ENCODE peak calls at places on chromosomes 2 and 18, in four cellular contexts. D is GM12878, Y is GM12891, U is K562. A is an unnamed sample.

GRCh38 chr2:63652063-63652985 is 63.6 kb downstream of the MDH1 start:
- DNase-seq in D (no peak), U (no peak), Y (no peak), A (no peak)

GRCh38 chr2:142014536-142014935 is 116.3 kb downstream of the LRP1B start:
- DNase-seq in Y (no peak), D (no peak), U (no peak), A (no peak)

GRCh38 chr2:146576301-146576700 is 1268.5 kb upstream of the ACVR2A start:
- DNase-seq in U (no peak), D (no peak), Y (no peak), A (no peak)

GRCh38 chr2:130252880-130253645 is 54.8 kb upstream of the TUBA3E start:
- DNase-seq in U (no peak), D (no peak), Y (no peak), A (no peak)

GRCh38 chr2:220296174-220296573 is 668.7 kb downstream of the SLC4A3 start:
- DNase-seq in D (no peak), U (no peak), Y (no peak), A (no peak)

GRCh38 chr2:99880148-99880983 is 262.0 kb downstream of the AFF3 start:
- DNase-seq in Y (no peak), U (no peak), D (no peak), A (no peak)

GRCh38 chr2:221897718-221898117 is 325.6 kb upstream of the EPHA4 start:
- DNase-seq in D (no peak), U (no peak), Y (no peak), A (no peak)

GRCh38 chr2:72133721-72134407 is 13.8 kb downstream of the CYP26B1 start:
- DNase-seq in Y (no peak), U (no peak), D (no peak), A (no peak)

GRCh38 chr2:17543848-17544645 is 3.6 kb downstream of the VSNL1 start:
- DNase-seq in D (no peak), Y (no peak), U (no peak), A (no peak)

GRCh38 chr2:98911376-98912154 is 24.5 kb downstream of the CRACDL start:
- DNase-seq in D (no peak), Y (no peak), U (no peak), A (no peak)

GRCh38 chr2:24400207-24400907 is 40.0 kb upstream of the ITSN2 start:
- DNase-seq in Y (no peak), U (no peak), D (no peak), A (no peak)

GRCh38 chr2:61439241-61440002 is 31.5 kb downstream of the USP34 start:
- DNase-seq in Y (no peak), D (no peak), U (no peak), A (no peak)

GRCh38 chr18:28152354-28152753 is 24.6 kb downstream of the CDH2 start:
- DNase-seq in U (no peak), D (no peak), Y (no peak), A (no peak)

GRCh38 chr2:190849774-190850173 is 30.8 kb upstream of the GLS start:
- DNase-seq in U (no peak), D (no peak), Y (no peak), A (no peak)

GRCh38 chr2:99698896-99699295 is 209.1 kb upstream of the REV1 start:
- DNase-seq in Y (no peak), D (no peak), U (no peak), A (no peak)

DNA sequence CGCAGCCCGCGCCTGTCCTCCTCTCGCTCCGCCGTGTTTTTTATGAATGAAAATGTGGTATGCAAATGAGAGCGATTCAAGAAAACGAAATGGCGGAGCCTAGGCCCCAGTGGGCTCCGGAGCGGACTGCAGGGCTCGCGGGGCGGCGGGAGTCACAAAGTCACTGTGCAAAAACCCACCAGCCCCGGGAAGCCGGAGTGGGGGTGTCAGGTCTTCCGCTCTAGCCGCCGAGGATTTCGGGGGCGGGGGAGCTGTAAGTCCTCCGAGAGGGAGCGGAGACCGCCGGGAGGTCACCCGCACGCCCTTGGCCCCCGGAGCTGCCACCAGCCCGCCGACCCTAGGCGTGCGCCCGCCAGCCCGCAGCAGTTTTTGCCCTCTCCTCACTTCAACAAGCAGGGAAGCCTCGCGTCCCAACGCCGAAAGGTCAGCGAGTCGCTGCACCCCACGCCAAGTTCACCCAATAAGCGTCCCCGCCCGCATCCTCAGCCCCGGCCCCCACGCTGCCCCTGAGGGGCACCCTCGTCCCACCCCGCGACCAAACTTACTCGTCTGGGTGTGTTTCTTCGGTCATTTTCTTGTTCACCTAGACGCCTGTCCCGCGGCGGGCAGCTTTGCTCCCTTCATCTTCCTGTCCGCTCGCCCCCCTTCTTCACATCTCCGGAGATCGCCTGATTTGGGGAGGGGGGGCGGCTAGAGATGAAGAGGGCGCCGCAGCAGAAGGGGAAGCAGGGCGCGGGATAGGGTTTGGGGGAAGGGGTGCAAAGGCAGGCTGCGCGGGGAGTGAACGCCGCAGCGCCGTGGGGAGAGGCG is 777 bp downstream of the SPRED2 start:
- DNase-seq in Y (no peak), U (peak), D (no peak), A (no peak)
- TF ChIP-seq TAF1 in Y (peak), U (peak), D (peak), A (no peak)

GRCh38 chr2:113237604-113238003 is 41.1 kb downstream of the PAX8 start:
- DNase-seq in U (no peak), Y (no peak), D (no peak), A (no peak)

GRCh38 chr2:113236367-113237159 is 42.2 kb downstream of the PAX8 start:
- DNase-seq in Y (no peak), D (no peak), U (no peak), A (no peak)

GRCh38 chr2:113242318-113242717 is 36.4 kb downstream of the PAX8 start:
- DNase-seq in U (no peak), Y (no peak), D (no peak), A (no peak)

GRCh38 chr2:113240915-113241911 is 37.5 kb downstream of the PAX8 start:
- DNase-seq in Y (no peak), D (no peak), U (peak), A (no peak)

DNA sequence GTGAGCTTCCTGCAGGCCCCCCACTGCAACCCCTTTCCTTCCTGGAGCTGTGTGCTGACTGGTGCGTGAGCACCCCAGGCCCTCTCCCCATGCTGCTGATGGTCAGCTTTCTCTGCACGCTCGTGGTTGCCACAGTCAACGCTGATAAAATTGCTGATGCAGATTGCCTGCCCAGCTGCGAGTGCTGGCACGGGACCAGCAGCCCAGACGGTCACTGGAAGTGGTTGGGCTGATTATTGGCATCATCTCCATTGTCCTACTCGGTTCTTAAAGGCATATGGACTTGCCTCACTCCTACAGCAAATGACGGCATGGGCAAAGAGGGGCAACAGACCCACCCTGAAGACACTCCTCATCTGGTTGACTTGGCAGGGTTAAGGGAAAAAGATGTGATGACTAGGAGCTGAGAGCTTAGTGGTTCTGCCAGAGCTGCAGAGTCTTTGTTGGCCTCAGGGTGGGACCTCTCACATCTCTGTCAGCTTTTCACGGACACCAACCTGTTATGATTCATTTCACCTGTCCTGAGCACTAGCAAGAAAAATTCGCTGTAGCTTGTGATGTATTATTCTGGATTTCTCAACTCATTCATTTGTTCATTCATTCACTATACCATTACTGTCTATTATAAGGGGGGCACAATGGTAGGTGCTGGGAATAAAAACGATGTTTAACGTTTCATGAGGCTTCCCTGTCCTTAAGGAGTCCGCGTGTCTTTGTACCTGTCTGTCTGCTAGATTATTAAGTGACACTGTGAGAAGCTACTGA is 38.4 kb downstream of the PAX8 start:
- DNase-seq in Y (no peak), U (no peak), D (no peak), A (no peak)
- TF ChIP-seq TAF1 in Y (no peak), U (no peak), D (no peak), A (no peak)

GRCh38 chr2:67649331-67650071 is 252.4 kb downstream of the ETAA1 start:
- DNase-seq in Y (no peak), U (no peak), D (no peak), A (no peak)
- TF ChIP-seq TAF1 in Y (no peak), U (no peak), D (no peak), A (no peak)

GRCh38 chr2:237671466-237672173 is 44.2 kb downstream of the LRRFIP1 start:
- DNase-seq in D (no peak), Y (no peak), U (no peak), A (no peak)

GRCh38 chr2:237670641-237671040 is 43.3 kb downstream of the LRRFIP1 start:
- DNase-seq in Y (no peak), D (no peak), U (no peak), A (no peak)

GRCh38 chr2:237668440-237668839 is 41.1 kb downstream of the LRRFIP1 start:
- DNase-seq in Y (no peak), U (no peak), D (no peak), A (no peak)

GRCh38 chr2:237669129-237669627 is 41.8 kb downstream of the LRRFIP1 start:
- DNase-seq in D (no peak), Y (no peak), U (no peak), A (no peak)

GRCh38 chr2:237669628-237670351 is 42.4 kb downstream of the LRRFIP1 start:
- DNase-seq in Y (peak), U (no peak), D (peak), A (no peak)
- TF ChIP-seq TAF1 in Y (no peak), U (no peak), D (no peak), A (no peak)

GRCh38 chr2:240797914-240798313 is 22.1 kb downstream of the KIF1A start:
- DNase-seq in D (no peak), Y (no peak), U (no peak), A (no peak)
- TF ChIP-seq TAF1 in D (no peak), Y (no peak), U (no peak), A (no peak)